ENCODE peak calls at places on chromosomes 4 and X, in five cellular contexts. One of them, this sample, is unnamed.

GRCh38 chr4:116058129-116058528 is 944.7 kb upstream of the NDST4 start:
- DNase-seq in GDM1: no peak
- DNase-seq in COR-L47: no peak
- DNase-seq in AG20443: no peak
- DNase-seq in EL: no peak
- DNase-seq in this sample: no peak

GRCh38 chrX:11703855-11704254 is 38.1 kb upstream of the ARHGAP6 start:
- DNase-seq in GDM1: no peak
- DNase-seq in COR-L47: no peak
- DNase-seq in AG20443: no peak
- DNase-seq in EL: no peak
- DNase-seq in this sample: no peak

GRCh38 chrX:110341189-110342035 is 17.2 kb upstream of the RTL9 start:
- DNase-seq in GDM1: no peak
- DNase-seq in COR-L47: no peak
- DNase-seq in AG20443: peak; percentile 33
- DNase-seq in EL: peak; percentile 82
- DNase-seq in this sample: no peak

GRCh38 chrX:110081740-110082139 is 78.8 kb downstream of the TMEM164 start:
- DNase-seq in GDM1: no peak
- DNase-seq in COR-L47: no peak
- DNase-seq in AG20443: no peak
- DNase-seq in EL: peak; percentile 6
- DNase-seq in this sample: no peak

GRCh38 chrX:69033936-69034335 is 131.3 kb downstream of the PJA1 start:
- DNase-seq in GDM1: no peak
- DNase-seq in COR-L47: no peak
- DNase-seq in AG20443: no peak
- DNase-seq in EL: no peak
- DNase-seq in this sample: no peak

GRCh38 chr4:106868381-106869035 is 167.6 kb downstream of the DKK2 start:
- DNase-seq in GDM1: no peak
- DNase-seq in COR-L47: no peak
- DNase-seq in AG20443: peak; percentile 18
- DNase-seq in EL: peak; percentile 74
- DNase-seq in this sample: no peak

GRCh38 chr4:82248903-82249632 is 124.7 kb downstream of the HNRNPD start:
- DNase-seq in GDM1: no peak
- DNase-seq in COR-L47: no peak
- DNase-seq in AG20443: no peak
- DNase-seq in EL: no peak
- DNase-seq in this sample: no peak

GRCh38 chr4:23877758-23878229 is 12.1 kb downstream of the PPARGC1A start:
- DNase-seq in GDM1: no peak
- DNase-seq in COR-L47: peak; percentile 11
- DNase-seq in AG20443: peak; percentile 19
- DNase-seq in EL: no peak
- DNase-seq in this sample: no peak

GRCh38 chr4:125322363-125322730 is 7.6 kb downstream of the FAT4 start:
- DNase-seq in GDM1: no peak
- DNase-seq in COR-L47: no peak
- DNase-seq in AG20443: peak; percentile 7
- DNase-seq in EL: peak; percentile 59
- DNase-seq in this sample: no peak

GRCh38 chr4:6109842-6110560 is 90.3 kb downstream of the JAKMIP1 start:
- DNase-seq in GDM1: no peak
- DNase-seq in COR-L47: peak; percentile 57
- DNase-seq in AG20443: no peak
- DNase-seq in EL: no peak
- DNase-seq in this sample: no peak

This sample was measured in NCI-H1436 treated with DMSO at 0.1 percent for 48 hours.